ENCODE peak calls at places on chromosomes 4 and X, in nine cellular contexts. A is breast epithelium, I is PC-3, L is HCT116, M is heart right ventricle, Z is IMR-90, W is Panc1, O is transverse colon, V is ascending aorta. J is an unnamed sample. For H3K4me1, the result is how much of the 10 kb centered on the place peaks cover.

GRCh38 chr4:101256222-101256621 is 91.1 kb downstream of the PPP3CA start:
- DNase-seq in A (no peak), I (no peak), L (no peak), M (no peak), Z (no peak), W (no peak), O (no peak), V (no peak), J (no peak)

GRCh38 chr4:55491486-55491885 is 55.2 kb downstream of the CLOCK start:
- DNase-seq in A (no peak), I (no peak), L (no peak), M (no peak), Z (peak), W (no peak), O (no peak), V (no peak), J (no peak)

GRCh38 chrX:78092296-78092695 is 11.8 kb upstream of the PGK1 start:
- DNase-seq in A (no peak), I (peak), L (peak), M (no peak), Z (peak), W (no peak), O (no peak), V (no peak), J (no peak)

GRCh38 chr4:104210420-104210819 is 284.3 kb downstream of the CXXC4 start:
- DNase-seq in A (no peak), I (no peak), L (no peak), M (no peak), Z (no peak), W (no peak), O (no peak), V (no peak), J (no peak)

GRCh38 chr4:167021545-167022155 is 212.6 kb downstream of the SPOCK3 start:
- DNase-seq in A (peak), I (peak), L (peak), M (peak), Z (peak), W (peak), O (peak), V (no peak), J (peak)

GRCh38 chr4:128653514-128654420 is 155.7 kb upstream of the JADE1 start:
- DNase-seq in A (no peak), I (no peak), L (no peak), M (peak), Z (peak), W (no peak), O (peak), V (no peak), J (peak)

GRCh38 chrX:130165181-130165702 is 399 bp downstream of the AIFM1 start:
- DNase-seq in A (no peak), I (no peak), L (no peak), M (no peak), Z (no peak), W (no peak), O (no peak), V (no peak), J (peak)

GRCh38 chr4:136025540-136025939 is 1506.8 kb downstream of the PCDH18 start:
- DNase-seq in A (no peak), I (no peak), L (no peak), M (no peak), Z (no peak), W (no peak), O (no peak), V (no peak), J (no peak)

GRCh38 chr4:169662226-169662625 is 41.8 kb downstream of the CLCN3 start:
- DNase-seq in A (no peak), I (no peak), L (no peak), M (no peak), Z (no peak), W (no peak), O (no peak), V (no peak), J (no peak)
- H3K4me1 ChIP-seq in A (under half), I (under half), L (under half), M (under half), Z (under half), W (under half), O (half or more), V (under half), J (under half)

GRCh38 chrX:45801554-45801953 is 600.9 kb upstream of the DIPK2B start:
- DNase-seq in A (no peak), I (peak), L (no peak), M (no peak), Z (peak), W (no peak), O (no peak), V (no peak), J (no peak)
- TF ChIP-seq CTCF in A (no peak), I (peak), L (peak), M (peak), Z (peak), W (peak), O (peak), V (peak), J (no peak)

DNA sequence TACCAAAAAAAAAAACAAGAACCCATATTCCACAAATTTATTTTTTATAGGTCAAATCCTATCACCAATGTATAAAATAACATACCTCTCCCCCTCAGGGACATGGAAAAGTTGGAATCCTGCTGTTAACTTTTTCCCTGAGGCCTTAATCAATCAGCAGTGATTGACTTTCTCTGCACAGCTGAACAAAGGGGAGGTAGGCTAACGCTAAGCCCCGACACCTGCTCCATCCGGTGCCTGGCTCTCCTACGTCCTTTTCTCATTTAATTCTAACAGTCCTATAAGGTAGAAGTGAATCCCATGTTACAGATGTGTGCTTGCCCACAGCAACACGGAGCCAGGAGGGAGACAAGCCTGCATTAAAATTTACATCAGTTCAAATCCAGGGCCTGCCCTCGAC is 2.8 kb downstream of the CENPU start:
- DNase-seq in A (no peak), I (no peak), L (no peak), M (no peak), Z (no peak), W (no peak), O (no peak), V (no peak), J (no peak)
- H3K4me1 ChIP-seq in A (under half), I (under half), L (under half), M (under half), Z (under half), W (under half), O (under half), V (under half), J (under half)

DNA sequence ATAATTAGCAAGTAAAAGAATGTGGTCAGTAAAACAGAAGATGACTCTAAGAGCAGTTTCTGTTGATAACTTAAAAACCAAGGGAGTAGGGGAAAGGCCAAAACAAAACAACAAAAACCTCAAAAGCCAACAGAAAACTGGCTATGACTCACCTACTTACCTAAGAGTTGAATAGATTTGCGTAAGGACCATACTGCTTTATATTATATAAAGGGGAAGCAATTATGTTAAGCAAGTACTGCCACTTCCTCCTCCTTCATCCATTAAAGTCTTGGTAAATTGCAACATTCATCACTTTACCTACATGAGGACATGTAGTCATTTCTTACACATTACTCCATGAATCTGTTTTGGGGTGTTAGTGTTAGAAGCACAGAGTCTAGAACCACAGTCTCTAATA is 85.9 kb upstream of the FAM47A start:
- DNase-seq in A (no peak), I (no peak), L (no peak), M (no peak), Z (no peak), W (no peak), O (no peak), V (no peak), J (no peak)
- TF ChIP-seq CTCF in A (no peak), I (no peak), L (no peak), M (no peak), Z (no peak), W (no peak), O (no peak), V (no peak), J (no peak)

GRCh38 chr4:140042634-140043033 is 111.3 kb downstream of the MAML3 start:
- DNase-seq in A (no peak), I (no peak), L (no peak), M (no peak), Z (no peak), W (no peak), O (no peak), V (no peak), J (no peak)
- H3K4me1 ChIP-seq in A (under half), I (under half), L (under half), M (under half), Z (under half), W (under half), O (under half), V (under half), J (under half)

DNA sequence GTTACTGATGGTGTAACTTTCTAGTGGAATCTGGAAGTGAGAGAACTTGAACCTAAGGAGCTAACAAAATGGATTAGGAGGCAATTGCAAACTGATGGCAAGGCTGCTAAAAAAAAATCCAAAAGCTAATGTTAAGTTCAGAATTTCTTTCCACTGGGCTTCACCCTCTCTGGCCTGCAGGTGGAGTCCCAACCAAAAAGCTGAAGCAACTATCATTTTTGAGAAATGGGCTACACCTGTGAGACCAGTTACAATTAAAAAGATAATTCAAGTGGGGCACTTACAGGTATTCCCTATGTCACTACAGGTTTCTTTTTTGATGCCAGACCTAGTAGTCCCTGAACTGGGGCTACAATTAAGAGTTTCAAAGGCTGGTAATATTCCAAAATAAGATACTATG is 142.1 kb upstream of the FTHL17 start:
- DNase-seq in A (no peak), I (peak), L (no peak), M (no peak), Z (peak), W (no peak), O (no peak), V (no peak), J (no peak)
- TF ChIP-seq CTCF in A (no peak), I (peak), L (peak), M (peak), Z (peak), W (peak), O (peak), V (peak), J (peak)

DNA sequence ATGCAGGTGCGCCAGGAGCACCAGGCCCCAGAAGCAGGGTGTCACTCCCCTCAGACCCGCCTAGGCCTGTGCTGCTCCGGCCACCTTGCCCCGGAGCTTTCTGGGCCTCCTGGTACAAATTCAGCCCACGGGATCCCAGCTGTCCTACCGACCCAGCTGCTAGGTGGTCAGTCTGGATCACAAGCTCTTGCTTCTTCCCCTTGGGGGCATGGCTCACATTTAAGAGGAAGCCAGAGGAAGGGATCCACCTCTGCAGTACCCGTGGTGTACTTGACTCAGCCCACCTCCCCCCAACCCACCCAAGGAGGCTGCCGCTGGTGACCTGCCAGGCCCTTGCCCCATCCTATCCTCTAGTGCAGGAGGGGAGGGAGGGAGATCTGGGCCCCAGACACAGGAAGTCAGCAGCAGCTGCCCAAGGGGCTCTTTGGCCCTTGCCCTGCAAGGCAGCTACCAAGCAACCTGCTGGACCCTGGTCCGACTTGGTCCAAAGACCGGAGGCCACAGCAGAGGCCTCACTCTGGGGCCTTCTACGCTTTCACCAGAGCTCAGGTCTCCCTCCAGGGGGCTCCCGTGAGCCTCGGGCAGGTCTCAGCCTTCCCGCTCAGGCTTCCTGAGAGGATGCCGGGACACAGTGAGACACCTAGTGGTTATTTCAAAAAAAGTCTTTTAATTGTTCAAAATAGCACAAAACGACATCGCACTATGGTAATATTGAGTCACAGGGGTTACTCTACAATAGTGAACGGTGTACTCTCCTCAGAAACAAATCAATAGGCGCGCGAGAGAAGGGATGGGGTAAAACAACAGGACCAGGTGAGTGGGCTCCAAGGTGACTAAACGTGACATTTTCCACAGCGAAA is 2.7 kb upstream of the RENBP start:
- DNase-seq in A (no peak), I (peak), L (peak), M (peak), Z (peak), W (no peak), O (peak), V (no peak), J (peak)
- H3K4me1 ChIP-seq in A (under half), I (under half), L (under half), M (under half), Z (under half), W (under half), O (under half), V (under half), J (under half)

J was measured in tibial artery.